ENCODE peak calls at places on chromosome 9, in four cellular contexts. Z, J, A and X are unnamed samples.

GRCh38 chr9:133440884-133441283 is 18.7 kb downstream of the ADAMTS13 start:
- DNase-seq in Z (no peak), J (no peak), A (no peak), X (no peak)

GRCh38 chr9:92480332-92480771 is 2.0 kb downstream of the ASPN start:
- DNase-seq in Z (peak), J (no peak), A (no peak), X (no peak)

GRCh38 chr9:7177383-7177782 is 419.6 kb downstream of the KDM4C start:
- DNase-seq in Z (no peak), J (no peak), A (no peak), X (no peak)

GRCh38 chr9:90919883-90920282 is 118.3 kb downstream of the SYK start:
- DNase-seq in Z (no peak), J (no peak), A (no peak), X (no peak)

GRCh38 chr9:96249746-96250145 is 52.2 kb downstream of the HSD17B3 start:
- DNase-seq in Z (no peak), J (no peak), A (no peak), X (no peak)

GRCh38 chr9:124934290-124934689 is 6.6 kb downstream of the GOLGA1 start:
- DNase-seq in Z (peak), J (no peak), A (no peak), X (no peak)

GRCh38 chr9:130689572-130689936 is 4.0 kb upstream of the EXOSC2 start:
- DNase-seq in Z (no peak), J (no peak), A (no peak), X (no peak)

GRCh38 chr9:84615574-84615973 is 54.0 kb upstream of the NTRK2 start:
- DNase-seq in Z (no peak), J (no peak), A (no peak), X (no peak)

GRCh38 chr9:69370430-69370829 is 45.4 kb downstream of the ENTREP1 start:
- DNase-seq in Z (no peak), J (no peak), A (no peak), X (no peak)

GRCh38 chr9:89444212-89444611 is 53.7 kb downstream of the SEMA4D start:
- DNase-seq in Z (no peak), J (no peak), A (no peak), X (no peak)

DNA sequence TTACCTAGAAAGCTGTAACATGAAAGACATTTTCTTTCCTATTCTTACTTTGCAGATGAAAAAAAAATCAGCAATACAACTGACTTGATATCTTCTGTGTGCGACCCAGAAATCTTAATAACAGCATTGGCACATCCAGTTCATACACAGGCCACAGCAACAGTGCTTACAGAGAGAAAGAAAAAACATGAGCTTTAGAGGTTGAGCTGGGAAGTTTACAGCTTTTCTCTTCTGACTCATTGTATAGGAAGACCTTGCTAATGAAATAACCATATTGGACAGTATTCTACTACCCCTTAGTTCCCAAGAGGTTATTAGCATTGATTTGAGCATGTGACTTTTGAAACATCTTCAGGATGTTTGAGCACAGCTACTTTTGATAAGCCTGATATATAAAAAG is 1033.4 kb upstream of the DMAC1 start:
- DNase-seq in Z (no peak), J (no peak), A (no peak), X (no peak)
- TF ChIP-seq POLR2A in Z (no peak), J (no peak), A (no peak), X (no peak)

GRCh38 chr9:129637102-129637501 is 4.8 kb downstream of the ASB6 start:
- DNase-seq in Z (no peak), J (no peak), A (no peak), X (no peak)
- TF ChIP-seq POLR2A in Z (no peak), J (no peak), A (no peak), X (no peak)

DNA sequence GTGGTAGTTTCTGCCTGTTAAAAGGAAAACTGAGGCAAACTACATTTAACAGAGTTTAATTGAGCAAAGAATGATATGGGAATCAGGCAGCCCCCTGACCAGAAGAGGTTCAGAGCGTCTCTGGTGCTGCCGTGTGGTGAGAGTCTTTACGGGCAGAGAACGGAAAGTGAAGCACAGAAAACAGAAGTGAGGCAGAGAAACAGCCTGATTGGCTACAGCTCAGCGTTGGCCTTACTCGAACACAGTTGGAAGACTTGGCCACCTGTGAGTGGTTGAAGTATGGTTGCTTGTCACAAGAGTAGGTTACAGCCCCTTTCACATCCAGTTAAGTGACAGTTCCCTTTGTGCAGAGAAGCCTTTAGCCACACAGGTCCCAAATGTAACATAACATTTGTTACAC is 16.9 kb upstream of the FBP1 start:
- DNase-seq in Z (no peak), J (no peak), A (no peak), X (no peak)
- TF ChIP-seq POLR2A in Z (no peak), J (peak), A (no peak), X (no peak)

GRCh38 chr9:137030006-137030405 is 1.9 kb downstream of the FUT7 start:
- DNase-seq in Z (no peak), J (no peak), A (no peak), X (no peak)

GRCh38 chr9:137028013-137028280 is at the start of gene ABCA2:
- DNase-seq in Z (peak), J (no peak), A (no peak), X (no peak)

GRCh38 chr9:137030528-137030927 is 1.4 kb downstream of the FUT7 start:
- DNase-seq in Z (no peak), J (no peak), A (no peak), X (peak)

GRCh38 chr9:137028281-137029057 is 432 bp upstream of the ABCA2 start:
- DNase-seq in Z (peak), J (peak), A (peak), X (peak)

DNA sequence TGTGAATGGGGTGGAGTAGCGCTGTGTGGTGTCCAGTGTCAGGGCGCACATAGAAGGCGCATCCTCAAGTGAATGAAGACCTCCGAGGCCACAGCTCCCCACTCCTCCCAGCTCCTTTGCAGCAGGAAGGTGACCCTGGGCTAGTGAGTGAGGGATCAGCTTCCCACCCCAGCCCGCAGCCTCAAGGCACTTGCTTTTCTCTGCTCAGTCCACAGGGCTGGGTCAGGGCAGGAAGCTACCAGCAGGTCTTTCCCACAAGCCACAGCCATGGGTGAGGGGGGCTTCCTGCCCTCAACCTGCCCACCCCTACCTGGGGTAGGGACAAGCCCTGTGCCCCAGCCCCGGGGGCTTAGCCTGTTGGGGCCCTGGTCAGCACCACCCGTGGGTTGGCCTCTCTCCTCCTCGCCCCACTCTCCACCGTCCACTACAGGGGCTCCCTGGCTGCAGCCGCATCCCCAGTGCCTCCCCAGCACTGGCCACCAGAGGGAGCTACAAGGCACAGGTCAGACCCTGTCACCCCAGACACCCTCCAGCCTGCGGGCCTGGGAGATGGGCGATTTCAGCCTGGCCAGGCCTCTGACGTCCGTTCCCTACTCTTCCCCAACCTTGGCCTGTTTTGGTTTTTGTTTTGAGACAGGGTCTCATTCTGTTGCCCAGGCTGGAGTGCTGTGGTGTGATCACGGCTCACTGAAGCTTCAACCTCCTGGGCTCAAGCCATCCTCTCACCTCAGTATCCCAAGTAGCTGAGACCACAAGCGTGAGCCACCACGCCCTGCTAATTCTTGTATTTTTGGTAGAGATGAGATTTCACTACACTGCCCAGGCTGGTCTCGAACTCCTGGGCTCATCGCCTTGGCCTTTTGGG is 1.3 kb upstream of the ABCA2 start:
- DNase-seq in Z (peak), J (peak), A (peak), X (peak)
- TF ChIP-seq POLR2A in Z (no peak), J (no peak), A (no peak), X (no peak)